ENCODE peak calls at places on chromosome 1, in five cellular contexts. M, X, K, V and P are unnamed samples. For H3K36me3, the result is how much of the 10 kb centered on the place peaks cover.

GRCh38 chr1:49199564-49199963 is 422.9 kb upstream of the BEND5 start:
- DNase-seq in V (no peak), X (no peak), K (no peak), M (no peak), P (no peak)

GRCh38 chr1:229280921-229281320 is 10.0 kb downstream of the RAB4A start:
- DNase-seq in X (no peak), K (no peak), V (no peak), M (peak), P (no peak)

GRCh38 chr1:70542856-70543255 is 131.8 kb downstream of the CTH start:
- DNase-seq in K (no peak), X (no peak), V (no peak), M (no peak), P (no peak)

GRCh38 chr1:23791434-23792047 is 596 bp downstream of the LYPLA2 start:
- DNase-seq in M (peak), X (no peak), K (peak), V (no peak), P (peak)

GRCh38 chr1:238104752-238105151 is 214.0 kb upstream of the ZP4 start:
- DNase-seq in V (no peak), X (no peak), M (no peak), K (no peak), P (no peak)

GRCh38 chr1:39427369-39427768 is 64.1 kb upstream of the BMP8A start:
- DNase-seq in V (no peak), K (no peak), M (no peak), X (no peak), P (no peak)

GRCh38 chr1:201511925-201512539 is 5.1 kb upstream of the CSRP1 start:
- DNase-seq in V (no peak), M (no peak), K (peak), X (peak), P (peak)

GRCh38 chr1:163295949-163296348 is 25.8 kb upstream of the NUF2 start:
- DNase-seq in K (no peak), V (no peak), X (no peak), M (no peak), P (no peak)

GRCh38 chr1:146020058-146020738 is 1.3 kb downstream of the HJV start:
- DNase-seq in K (no peak), M (no peak), X (no peak), V (no peak), P (no peak)

GRCh38 chr1:35857830-35858229 is 25.2 kb upstream of the AGO1 start:
- DNase-seq in X (no peak), K (no peak), M (peak), V (peak), P (no peak)

DNA sequence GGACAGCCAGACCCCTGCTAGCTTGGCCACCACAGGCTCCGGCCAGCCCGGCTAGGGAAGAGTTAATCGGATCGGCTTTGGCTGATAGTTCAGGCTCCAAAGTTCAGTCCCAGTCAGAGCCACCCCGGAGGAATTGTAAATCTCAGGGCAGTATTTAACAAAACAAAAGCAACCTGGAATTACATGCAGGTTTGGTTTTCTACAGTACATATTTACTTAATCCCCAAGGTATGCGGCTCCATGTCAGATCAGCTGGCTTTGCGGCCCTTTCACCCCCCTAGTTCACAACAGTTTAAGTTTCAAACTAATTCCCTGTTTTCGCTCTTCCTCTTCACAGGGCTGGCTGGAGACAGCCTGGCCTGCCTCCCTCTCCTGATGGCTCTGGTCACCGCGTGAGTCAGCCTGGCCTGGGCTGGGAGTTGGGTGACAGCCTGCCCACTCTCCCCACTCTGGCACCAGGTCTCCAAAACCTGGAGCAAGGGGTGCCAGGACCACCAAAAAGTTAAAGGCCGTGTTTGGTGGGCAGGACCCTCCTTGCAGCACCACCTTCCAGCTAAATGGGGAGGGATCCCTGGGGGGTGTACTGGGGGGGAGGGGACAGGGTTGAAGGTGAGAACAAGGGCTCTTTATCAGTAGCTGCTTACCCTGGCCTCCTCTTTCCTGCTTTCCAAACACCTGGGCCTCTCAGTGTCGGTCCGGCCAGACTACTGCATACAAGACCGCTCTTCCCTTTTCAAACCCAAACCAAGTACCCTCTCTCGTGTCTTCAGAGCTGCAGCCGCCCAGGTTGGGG is 1.9 kb downstream of the DHRS3 start:
- DNase-seq in M (peak), V (no peak), K (peak), X (peak), P (peak)
- H3K4me3 ChIP-seq in M (peak), V (peak), K (peak), X (peak), P (peak)

GRCh38 chr1:9606948-9607347 is 18.2 kb downstream of the TMEM201 start:
- DNase-seq in K (no peak), V (no peak), M (no peak), X (no peak), P (peak)

GRCh38 chr1:9606458-9606857 is 17.7 kb downstream of the TMEM201 start:
- DNase-seq in K (no peak), M (no peak), V (no peak), X (no peak), P (no peak)

GRCh38 chr1:9607352-9607751 is 18.6 kb downstream of the TMEM201 start:
- DNase-seq in X (no peak), M (no peak), K (no peak), V (no peak), P (no peak)

GRCh38 chr1:9603766-9604753 is 15.3 kb downstream of the TMEM201 start:
- DNase-seq in K (no peak), V (no peak), M (no peak), X (no peak), P (no peak)

GRCh38 chr1:9605946-9606455 is 17.3 kb downstream of the TMEM201 start:
- DNase-seq in M (no peak), V (no peak), X (no peak), K (no peak), P (no peak)
- H3K36me3 ChIP-seq in M (under half), V (under half), X (under half), K (half or more), P (half or more)

DNA sequence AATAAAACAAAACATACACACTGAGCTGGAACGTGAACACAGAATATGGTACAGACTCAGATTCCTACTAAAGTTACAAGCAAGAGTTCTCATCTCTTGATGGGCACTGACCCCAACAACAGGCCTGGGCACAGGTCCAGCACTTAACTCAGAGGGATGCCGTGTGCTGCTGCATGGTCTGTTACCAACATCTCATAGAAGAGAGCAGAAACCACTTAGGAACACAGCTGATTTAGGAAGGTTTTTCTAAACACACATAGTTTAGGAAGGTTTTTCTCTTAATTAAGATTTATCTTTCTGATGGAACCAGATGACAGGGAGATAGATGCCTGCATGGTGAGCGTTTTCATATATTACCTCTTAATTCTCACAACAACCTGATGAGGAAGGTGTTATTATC is 1.5 kb downstream of the GCLM start:
- DNase-seq in X (no peak), K (no peak), M (peak), V (peak), P (peak)
- H3K4me3 ChIP-seq in X (no peak), K (peak), M (peak), V (peak), P (peak)

DNA sequence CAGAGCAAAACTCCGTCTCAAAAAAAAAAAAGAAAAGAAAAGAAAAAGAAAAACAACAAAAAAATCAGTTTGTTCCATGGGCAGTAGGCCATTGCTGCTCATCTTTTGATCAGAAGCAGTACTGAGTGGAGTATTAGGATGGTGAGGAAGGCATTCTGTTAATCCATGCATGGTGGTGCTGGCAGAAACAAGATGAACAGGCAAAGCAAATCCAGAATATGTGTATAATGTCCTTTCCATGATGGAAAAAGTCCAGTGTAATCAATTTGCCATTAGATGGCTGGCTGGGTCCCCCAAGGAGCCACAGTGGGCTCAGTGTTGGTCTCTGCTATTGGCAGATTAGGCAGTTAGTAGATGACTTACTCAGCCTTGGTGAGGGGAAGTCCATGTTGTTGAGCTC is 23.2 kb downstream of the H3-3A start:
- DNase-seq in K (no peak), V (no peak), M (no peak), X (no peak), P (no peak)
- H3K36me3 ChIP-seq in K (under half), V (under half), M (under half), X (under half), P (under half)

GRCh38 chr1:155968670-155969069 is 9.7 kb downstream of the ARHGEF2 start:
- DNase-seq in X (no peak), V (no peak), M (no peak), K (no peak), P (peak)

GRCh38 chr1:155967410-155968400 is 10.6 kb downstream of the ARHGEF2 start:
- DNase-seq in X (no peak), V (no peak), K (no peak), M (no peak), P (no peak)

GRCh38 chr1:155969377-155969791 is 9.0 kb downstream of the ARHGEF2 start:
- DNase-seq in X (no peak), K (no peak), M (no peak), V (no peak), P (no peak)

GRCh38 chr1:155971910-155972809 is 6.2 kb downstream of the ARHGEF2 start:
- DNase-seq in K (no peak), X (no peak), M (no peak), V (no peak), P (no peak)

GRCh38 chr1:155970531-155971167 is 7.7 kb downstream of the ARHGEF2 start:
- DNase-seq in K (peak), V (peak), M (peak), X (peak), P (peak)
- H3K4me3 ChIP-seq in K (no peak), V (no peak), M (peak), X (no peak), P (peak)

GRCh38 chr1:185311589-185312225 is 5.3 kb downstream of the IVNS1ABP start:
- DNase-seq in K (no peak), M (no peak), X (no peak), V (no peak), P (no peak)
- H3K36me3 ChIP-seq in K (under half), M (under half), X (under half), V (under half), P (under half)

GRCh38 chr1:32275424-32275823 is 16.5 kb upstream of the HDAC1 start:
- DNase-seq in X (no peak), M (no peak), K (peak), V (no peak), P (no peak)

GRCh38 chr1:32274646-32275340 is 17.1 kb upstream of the HDAC1 start:
- DNase-seq in X (no peak), K (no peak), M (no peak), V (no peak), P (no peak)

GRCh38 chr1:32272557-32273388 is 19.1 kb upstream of the HDAC1 start:
- DNase-seq in K (no peak), V (no peak), X (no peak), M (no peak), P (no peak)

GRCh38 chr1:32276328-32276727 is 15.6 kb upstream of the HDAC1 start:
- DNase-seq in X (no peak), K (no peak), M (no peak), V (no peak), P (no peak)

GRCh38 chr1:32273389-32274208 is 18.3 kb upstream of the HDAC1 start:
- DNase-seq in X (no peak), M (peak), K (peak), V (no peak), P (no peak)
- H3K4me3 ChIP-seq in X (no peak), M (no peak), K (no peak), V (no peak), P (no peak)

DNA sequence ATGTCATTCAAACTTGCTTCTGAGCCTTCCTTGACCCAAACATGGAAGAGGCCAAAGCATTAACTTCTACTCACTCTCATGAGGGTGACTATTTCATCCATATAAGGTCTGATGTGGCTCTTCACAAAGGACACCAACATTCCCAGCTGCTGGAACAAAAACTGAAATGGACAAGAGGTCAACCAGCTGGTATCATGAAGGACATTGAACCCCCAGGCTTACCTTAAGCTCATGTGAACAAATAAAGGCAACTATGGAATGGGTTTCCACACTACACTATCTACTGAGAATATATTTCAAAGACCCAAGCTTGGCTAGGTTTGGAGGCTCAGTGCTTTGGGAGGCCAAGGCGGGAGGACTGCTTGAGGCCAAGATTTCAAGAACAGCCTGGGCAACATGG is 26.9 kb downstream of the ANGPTL7 start:
- DNase-seq in M (no peak), X (no peak), K (no peak), V (no peak), P (no peak)
- H3K36me3 ChIP-seq in M (half or more), X (under half), K (half or more), V (half or more), P (half or more)

DNA sequence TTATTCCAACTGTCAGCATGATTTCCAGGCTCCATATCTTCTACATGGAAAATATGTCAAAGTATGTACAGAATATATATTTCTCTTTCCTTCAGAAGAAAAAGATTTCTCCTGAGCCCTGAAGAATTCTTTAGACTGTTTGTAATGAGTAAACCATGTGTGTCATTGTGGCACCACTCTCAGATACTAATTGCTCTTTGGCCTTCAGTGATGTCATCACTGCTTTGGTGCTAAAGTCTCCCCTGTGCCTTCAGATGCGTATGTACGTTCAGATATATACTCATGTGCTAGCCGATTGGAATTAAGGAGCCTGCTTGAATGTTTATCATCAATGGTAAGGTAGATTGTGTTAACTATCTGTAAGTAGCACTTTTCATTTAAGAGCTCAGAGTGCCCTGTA is 20.6 kb upstream of the NBL1 start:
- DNase-seq in K (no peak), X (no peak), V (no peak), M (no peak), P (no peak)
- H3K4me3 ChIP-seq in K (no peak), X (no peak), V (no peak), M (no peak), P (no peak)

GRCh38 chr1:248914982-248915381 is 8.9 kb downstream of the PGBD2 start:
- DNase-seq in M (no peak), K (no peak), X (no peak), V (no peak), P (no peak)
- H3K36me3 ChIP-seq in M (half or more), K (half or more), X (under half), V (under half), P (under half)